ENCODE peak calls at places on chromosome 12, in five cellular contexts. R, Q, J, S and Y are unnamed samples.

GRCh38 chr12:104297477-104298113 is 5.9 kb upstream of the EID3 start:
- ATAC-seq in S (no peak), R (no peak), J (no peak), Q (peak; percentile 93), Y (no peak)

GRCh38 chr12:8644345-8645248 is 18.0 kb downstream of the MFAP5 start:
- ATAC-seq in J (peak; percentile 89), S (no peak), R (no peak), Q (peak; percentile 47), Y (peak; percentile 68)

GRCh38 chr12:111445311-111446043 is 39.8 kb downstream of the SH2B3 start:
- ATAC-seq in J (no peak), Q (peak; percentile 1), R (peak; percentile 35), S (peak; percentile 2), Y (peak; percentile 8)

GRCh38 chr12:7005288-7005687 is 13.0 kb downstream of the LPCAT3 start:
- ATAC-seq in J (no peak), R (no peak), S (no peak), Q (peak; percentile 26), Y (no peak)

GRCh38 chr12:50520808-50521207 is 16.0 kb downstream of the DIP2B start:
- ATAC-seq in S (peak; percentile 78), R (peak; percentile 56), Q (no peak), J (no peak), Y (peak; percentile 35)

GRCh38 chr12:29148065-29148957 is 767 bp upstream of the FAR2 start:
- ATAC-seq in Q (peak; percentile 27), J (peak; percentile 31), R (peak; percentile 53), S (peak; percentile 10), Y (peak; percentile 50)

GRCh38 chr12:86634706-86635410 is 378.7 kb upstream of the MGAT4C start:
- ATAC-seq in Q (no peak), J (no peak), R (no peak), S (no peak), Y (peak; percentile 77)

GRCh38 chr12:32989705-32990104 is 93.1 kb upstream of the PKP2 start:
- ATAC-seq in R (no peak), J (no peak), S (no peak), Q (no peak), Y (no peak)

GRCh38 chr12:75852143-75852542 is 179.4 kb downstream of the PHLDA1 start:
- ATAC-seq in R (no peak), S (no peak), Q (no peak), J (no peak), Y (peak; percentile 75)

GRCh38 chr12:69388371-69388770 is 28.8 kb downstream of the YEATS4 start:
- ATAC-seq in S (no peak), R (no peak), Q (peak; percentile 71), J (no peak), Y (no peak)

GRCh38 chr12:88763536-88764100 is 183.3 kb upstream of the KITLG start:
- ATAC-seq in R (peak; percentile 28), Q (no peak), S (no peak), J (no peak), Y (no peak)

GRCh38 chr12:101942206-101942605 is 64.8 kb downstream of the DRAM1 start:
- ATAC-seq in R (no peak), S (peak; percentile 87), J (no peak), Q (no peak), Y (no peak)

GRCh38 chr12:125132698-125133400 is 67.6 kb downstream of the AACS start:
- ATAC-seq in Q (no peak), S (no peak), R (no peak), J (no peak), Y (no peak)

GRCh38 chr12:102735104-102735503 is 181.9 kb downstream of the PAH start:
- ATAC-seq in Q (no peak), S (no peak), R (no peak), J (no peak), Y (no peak)

GRCh38 chr12:68964013-68964412 is 31.0 kb upstream of the CPM start:
- ATAC-seq in S (no peak), R (no peak), J (peak; percentile 38), Q (no peak), Y (no peak)

GRCh38 chr12:28814246-28814645 is 334.8 kb upstream of the FAR2 start:
- ATAC-seq in Q (no peak), S (no peak), R (no peak), J (no peak), Y (no peak)

GRCh38 chr12:10771132-10771733 is 31.2 kb downstream of the TAS2R7 start:
- ATAC-seq in Q (peak; percentile 81), S (peak; percentile 70), J (no peak), R (no peak), Y (peak; percentile 62)

GRCh38 chr12:52975820-52976573 is 27.1 kb downstream of the KRT18 start:
- ATAC-seq in J (no peak), S (no peak), Q (peak; percentile 37), R (no peak), Y (no peak)

GRCh38 chr12:14654842-14655241 is 41.6 kb downstream of the GUCY2C start:
- ATAC-seq in R (no peak), J (peak; percentile 64), S (no peak), Q (no peak), Y (no peak)

GRCh38 chr12:48329199-48329939 is 21.4 kb downstream of the ZNF641 start:
- ATAC-seq in S (no peak), R (no peak), J (no peak), Q (no peak), Y (no peak)

GRCh38 chr12:50258167-50258551 is 25.2 kb downstream of the LIMA1 start:
- ATAC-seq in J (no peak), Q (peak; percentile 56), R (peak; percentile 86), S (peak; percentile 91), Y (peak; percentile 56)

GRCh38 chr12:124296916-124297351 is 2.0 kb downstream of the RFLNA start:
- ATAC-seq in Q (no peak), J (no peak), R (no peak), S (peak; percentile 67), Y (no peak)